ENCODE peak calls at places on chromosomes 11 and 22, in four cellular contexts. N, F, U and G are unnamed samples.

GRCh38 chr11:79309402-79309801 is 131.4 kb downstream of the TENM4 start:
- DNase-seq in N (no peak), F (no peak), U (no peak), G (no peak)

GRCh38 chr11:9263840-9264380 is 1.2 kb downstream of the DENND5A start:
- DNase-seq in N (peak), F (peak), U (no peak), G (no peak)

GRCh38 chr11:121534131-121535093 is 81.6 kb upstream of the SORL1-AS1 start:
- DNase-seq in N (no peak), F (peak), U (no peak), G (no peak)

GRCh38 chr11:71169328-71169727 is 83.0 kb downstream of the SHANK2 start:
- DNase-seq in N (no peak), F (no peak), U (no peak), G (no peak)

GRCh38 chr11:1163911-1164735 is 6.4 kb downstream of the MUC5AC start:
- DNase-seq in N (no peak), F (no peak), U (peak), G (no peak)

GRCh38 chr11:44572884-44573283 is 7.4 kb downstream of the CD82 start:
- DNase-seq in N (no peak), F (no peak), U (no peak), G (no peak)

GRCh38 chr11:65116370-65117205 is 913 bp downstream of the ZNHIT2 start:
- DNase-seq in N (peak), F (peak), U (no peak), G (no peak)

GRCh38 chr22:48947636-48948035 is 880.0 kb downstream of the BRD1 start:
- DNase-seq in N (no peak), F (no peak), U (no peak), G (no peak)

GRCh38 chr11:78715639-78716311 is 141.1 kb upstream of the NARS2 start:
- DNase-seq in N (no peak), F (peak), U (no peak), G (peak)

GRCh38 chr11:44728491-44728910 is 1.7 kb downstream of the TSPAN18 start:
- DNase-seq in N (no peak), F (no peak), U (no peak), G (peak)

GRCh38 chr22:37545703-37546435 is 14.4 kb upstream of the CDC42EP1 start:
- DNase-seq in N (no peak), F (peak), U (peak), G (peak)

GRCh38 chr22:28933321-28933720 is 49.9 kb downstream of the ZNRF3 start:
- DNase-seq in N (no peak), F (no peak), U (no peak), G (no peak)

GRCh38 chr22:27754247-27754887 is 47.2 kb downstream of the MN1 start:
- DNase-seq in N (no peak), F (no peak), U (no peak), G (no peak)

GRCh38 chr11:47510231-47510630 is 42.7 kb downstream of the CELF1 start:
- DNase-seq in N (no peak), F (no peak), U (no peak), G (no peak)

GRCh38 chr11:64063741-64064140 is 28.0 kb downstream of the FLRT1 start:
- DNase-seq in N (no peak), F (no peak), U (no peak), G (no peak)

GRCh38 chr11:64065141-64065465 is 29.4 kb downstream of the FLRT1 start:
- DNase-seq in N (no peak), F (no peak), U (no peak), G (no peak)

GRCh38 chr11:64067257-64067993 is 31.7 kb downstream of the FLRT1 start:
- DNase-seq in N (no peak), F (no peak), U (no peak), G (no peak)

GRCh38 chr11:64064374-64065140 is 28.8 kb downstream of the FLRT1 start:
- DNase-seq in N (no peak), F (no peak), U (no peak), G (no peak)

GRCh38 chr11:64065712-64066111 is 30.0 kb downstream of the FLRT1 start:
- DNase-seq in N (no peak), F (no peak), U (no peak), G (no peak)
- TF ChIP-seq CTCF in N (no peak), F (no peak), U (no peak), G (no peak)

GRCh38 chr11:6705905-6706535 is 22.9 kb upstream of the MRPL17 start:
- DNase-seq in N (no peak), F (peak), U (peak), G (peak)
- TF ChIP-seq CTCF in N (peak), F (peak), U (peak), G (peak)

DNA sequence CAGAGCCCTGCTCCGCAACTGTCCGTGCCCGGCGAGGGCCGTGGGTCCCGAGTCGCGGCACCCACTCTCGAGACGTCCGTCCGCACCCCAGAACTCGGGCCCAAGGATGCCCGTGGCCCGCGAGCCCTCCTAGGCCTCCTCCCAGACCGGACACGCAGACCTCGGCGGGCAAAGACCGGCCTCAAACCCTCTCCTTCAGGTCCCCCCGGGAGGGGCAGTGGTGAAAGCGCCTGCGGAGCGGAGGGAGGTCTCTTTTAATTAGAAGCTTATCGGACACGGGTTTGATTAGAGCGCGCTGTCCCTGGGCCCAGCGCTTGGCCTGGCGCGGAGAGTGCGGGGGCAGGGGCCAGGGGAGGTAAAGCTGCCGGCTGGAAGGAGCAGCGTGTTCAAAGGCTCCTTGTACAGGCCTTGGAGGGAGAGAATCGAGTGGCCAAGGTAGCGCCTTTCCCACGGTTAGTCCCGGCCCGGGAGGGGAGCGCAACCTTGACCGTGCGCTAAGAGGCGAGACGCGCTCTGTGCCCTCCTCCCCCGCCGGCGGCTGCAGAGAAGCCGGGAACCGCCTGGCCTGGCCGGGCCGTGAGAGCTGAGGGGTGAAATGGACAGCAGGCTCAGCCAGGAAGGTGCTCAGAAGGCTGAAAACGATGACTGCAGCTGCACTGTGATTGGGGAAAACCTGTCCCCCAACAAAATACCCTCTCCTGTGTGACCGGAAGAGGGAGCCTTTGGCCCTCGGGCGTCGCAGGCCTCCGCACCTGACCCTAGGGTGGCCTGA is 4.6 kb downstream of the WT1 start:
- DNase-seq in N (no peak), F (no peak), U (no peak), G (peak)
- TF ChIP-seq CTCF in N (no peak), F (peak), U (no peak), G (peak)

GRCh38 chr11:81707881-81708280 is 1025.8 kb downstream of the FAM181B start:
- DNase-seq in N (no peak), F (no peak), U (no peak), G (no peak)
- TF ChIP-seq CTCF in N (no peak), F (peak), U (no peak), G (peak)

GRCh38 chr11:134658481-134659080 is 246.5 kb upstream of the B3GAT1 start:
- DNase-seq in N (no peak), F (no peak), U (no peak), G (no peak)

GRCh38 chr11:134662629-134663360 is 250.8 kb upstream of the B3GAT1 start:
- DNase-seq in N (no peak), F (no peak), U (no peak), G (no peak)

GRCh38 chr11:134661660-134662059 is 249.6 kb upstream of the B3GAT1 start:
- DNase-seq in N (no peak), F (no peak), U (no peak), G (no peak)

GRCh38 chr11:134659882-134660281 is 247.8 kb upstream of the B3GAT1 start:
- DNase-seq in N (no peak), F (no peak), U (peak), G (no peak)

GRCh38 chr11:134660416-134660815 is 248.4 kb upstream of the B3GAT1 start:
- DNase-seq in N (no peak), F (no peak), U (peak), G (no peak)
- TF ChIP-seq CTCF in N (no peak), F (no peak), U (no peak), G (no peak)

DNA sequence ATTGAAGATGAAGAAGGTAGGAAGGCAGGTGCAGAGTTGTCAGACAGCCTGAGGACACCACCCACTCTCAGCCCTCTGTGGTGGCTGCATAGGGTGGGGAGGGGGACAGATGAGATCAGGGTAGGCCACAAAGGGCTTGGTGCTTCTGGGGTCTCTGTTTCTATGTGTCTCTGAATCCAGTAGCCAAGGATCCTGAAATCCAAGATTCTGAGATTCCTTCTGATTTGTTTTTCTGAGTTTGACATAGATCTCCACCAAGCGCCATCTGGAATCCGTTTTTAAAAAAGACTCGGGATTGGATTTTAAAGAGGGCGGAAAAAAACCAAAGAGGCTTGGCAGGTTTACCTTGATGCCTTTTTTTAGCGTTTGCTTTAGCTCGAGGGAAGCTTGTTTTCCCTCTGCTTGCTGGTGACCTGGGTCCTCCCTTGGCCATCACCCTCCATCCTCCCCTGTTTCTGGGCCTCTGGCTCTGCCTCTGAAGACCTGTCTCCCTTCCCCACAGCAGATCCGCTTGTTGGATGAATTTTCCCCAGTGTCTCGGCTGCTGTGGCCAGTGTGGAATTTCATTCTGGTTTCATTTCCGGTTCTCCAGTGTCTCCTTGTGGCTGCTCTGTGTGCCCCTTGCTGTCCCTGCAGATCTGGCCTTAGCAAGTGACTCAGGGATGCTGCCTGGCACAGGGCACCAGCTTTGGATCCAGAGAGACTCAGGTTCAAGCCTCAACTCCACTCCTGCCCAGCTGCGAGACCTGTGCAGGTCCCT is 15.0 kb downstream of the SYNGR1 start:
- DNase-seq in N (no peak), F (peak), U (no peak), G (no peak)
- TF ChIP-seq CTCF in N (no peak), F (peak), U (no peak), G (no peak)

DNA sequence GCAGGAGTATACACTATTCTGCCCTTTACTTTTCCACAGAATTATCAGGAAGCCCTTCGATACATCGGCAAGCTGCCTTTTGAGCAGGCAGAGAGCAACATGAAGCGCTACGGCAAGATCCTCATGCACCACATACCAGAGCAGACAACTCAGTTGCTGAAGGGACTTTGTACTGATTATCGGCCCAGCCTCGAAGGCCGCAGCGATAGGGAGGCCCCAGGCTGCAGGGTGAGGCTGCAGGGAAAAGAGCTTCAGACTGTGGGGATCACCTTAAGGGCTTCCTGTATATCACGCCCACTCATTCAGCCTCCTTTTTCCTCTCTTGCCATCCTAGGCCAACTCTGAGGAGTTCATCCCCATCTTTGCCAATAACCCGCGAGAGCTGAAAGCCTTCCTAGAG is 6.8 kb upstream of the HMBS start:
- DNase-seq in N (no peak), F (no peak), U (no peak), G (no peak)
- TF ChIP-seq CTCF in N (no peak), F (no peak), U (no peak), G (no peak)

GRCh38 chr11:16088774-16089173 is 267.6 kb downstream of the SOX6 start:
- DNase-seq in N (no peak), F (no peak), U (no peak), G (no peak)
- TF ChIP-seq CTCF in N (no peak), F (no peak), U (no peak), G (no peak)

DNA sequence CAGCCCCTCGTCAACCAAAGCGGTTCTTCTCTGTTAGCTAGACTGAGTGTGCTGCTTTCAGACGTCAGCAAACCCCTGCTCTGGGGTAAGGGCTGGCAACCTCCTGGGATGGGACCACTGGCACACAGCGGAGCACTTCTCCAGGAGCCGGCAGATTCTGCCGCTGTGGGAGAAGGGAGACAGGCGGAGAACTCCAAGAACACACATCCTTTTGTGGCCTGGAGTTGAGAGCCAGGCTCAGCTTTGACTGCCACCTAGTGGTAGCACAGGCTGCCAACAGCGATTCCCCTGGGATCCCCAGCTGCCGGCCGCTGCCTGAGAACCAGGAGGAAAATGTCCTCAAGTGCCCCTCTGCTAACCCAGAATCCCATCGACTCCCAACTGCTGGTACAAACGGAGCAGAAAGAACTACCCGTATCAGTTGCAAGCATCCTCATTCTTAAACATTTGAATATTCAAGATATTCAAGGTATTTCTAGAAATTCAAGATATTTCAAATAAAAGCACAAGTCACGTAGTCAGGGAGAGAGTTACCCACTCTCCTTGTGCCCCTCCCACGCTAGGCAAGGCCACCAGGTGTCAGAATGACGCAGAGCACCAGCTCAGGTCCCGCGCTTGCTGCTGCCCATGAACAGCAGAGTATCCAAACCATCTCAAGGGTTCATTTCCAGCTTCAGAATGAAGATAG is 4.9 kb downstream of the LTO1 start:
- DNase-seq in N (peak), F (peak), U (peak), G (peak)
- TF ChIP-seq CTCF in N (peak), F (peak), U (peak), G (peak)